ENCODE peak calls at places on chromosomes 13 and 19, in four cellular contexts. K, E, L and P are unnamed samples. For H3K79me2, the result is how much of the 10 kb centered on the place peaks cover.

GRCh38 chr13:113668491-113668971 is 1.5 kb downstream of the GRK1 start:
- DNase-seq in K (no peak), E (no peak), L (no peak), P (no peak)

GRCh38 chr13:32471187-32471922 is 43.4 kb upstream of the N4BP2L1 start:
- DNase-seq in K (no peak), E (no peak), L (peak), P (no peak)

GRCh38 chr13:94595006-94595942 is 678 bp downstream of the TGDS start:
- DNase-seq in K (peak), E (peak), L (no peak), P (peak)

GRCh38 chr13:59452189-59452588 is 711.5 kb downstream of the DIAPH3 start:
- DNase-seq in K (no peak), E (no peak), L (no peak), P (no peak)

GRCh38 chr19:44785993-44786392 is 8.3 kb downstream of the CBLC start:
- DNase-seq in K (no peak), E (no peak), L (no peak), P (no peak)

GRCh38 chr13:39561971-39562370 is 41.0 kb downstream of the LHFPL6 start:
- DNase-seq in K (no peak), E (peak), L (no peak), P (no peak)

GRCh38 chr19:45403781-45404556 is 900 bp downstream of the PPP1R13L start:
- DNase-seq in K (peak), E (peak), L (no peak), P (peak)

GRCh38 chr19:31988256-31988655 is 357.2 kb upstream of the ZNF507 start:
- DNase-seq in K (no peak), E (no peak), L (no peak), P (no peak)

GRCh38 chr13:51125495-51126226 is 14.6 kb upstream of the C13orf42 start:
- DNase-seq in K (peak), E (peak), L (peak), P (peak)

GRCh38 chr19:16509141-16510061 is 13.2 kb downstream of the C19orf44 start:
- DNase-seq in K (no peak), E (peak), L (peak), P (no peak)

GRCh38 chr19:3375221-3376088 is 9.1 kb downstream of the NFIC start:
- DNase-seq in K (no peak), E (no peak), L (peak), P (no peak)

GRCh38 chr13:111099292-111099691 is 15.8 kb upstream of the ARHGEF7 start:
- DNase-seq in K (no peak), E (peak), L (no peak), P (no peak)

GRCh38 chr13:98508280-98509074 is 68.4 kb downstream of the STK24 start:
- DNase-seq in K (no peak), E (peak), L (peak), P (no peak)

GRCh38 chr13:27023385-27023784 is 148.2 kb downstream of the USP12 start:
- DNase-seq in K (peak), E (no peak), L (no peak), P (peak)

GRCh38 chr19:23075031-23075733 is 41.6 kb upstream of the ZNF730 start:
- DNase-seq in K (peak), E (peak), L (peak), P (peak)

DNA sequence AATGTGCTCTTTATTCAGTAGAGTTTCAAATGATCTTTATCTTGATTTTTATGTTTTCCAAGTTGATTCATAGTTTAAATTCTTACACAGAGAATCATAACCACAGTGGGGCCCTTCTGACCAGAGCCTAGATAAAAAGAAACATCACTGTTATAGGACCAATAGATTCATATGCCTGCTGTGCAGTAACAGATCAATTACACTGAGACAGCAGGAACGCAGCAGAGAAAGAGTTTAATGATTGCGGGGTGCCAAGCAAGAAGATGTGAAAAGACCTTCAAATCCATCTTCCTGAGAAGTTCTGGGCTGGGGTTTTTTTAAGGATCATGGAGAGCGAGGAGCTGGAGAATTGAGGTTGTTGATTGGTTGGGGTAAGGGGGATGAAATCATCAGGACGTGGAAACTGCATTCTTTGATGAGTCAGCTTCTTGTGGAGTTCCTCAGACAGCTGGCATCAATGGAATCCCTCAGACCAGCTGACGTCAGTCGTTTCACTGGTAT is 346.6 kb downstream of the TBC1D4 start:
- DNase-seq in K (no peak), E (peak), L (peak), P (no peak)
- H2AFZ ChIP-seq in K (no peak), E (peak), L (peak), P (no peak)

DNA sequence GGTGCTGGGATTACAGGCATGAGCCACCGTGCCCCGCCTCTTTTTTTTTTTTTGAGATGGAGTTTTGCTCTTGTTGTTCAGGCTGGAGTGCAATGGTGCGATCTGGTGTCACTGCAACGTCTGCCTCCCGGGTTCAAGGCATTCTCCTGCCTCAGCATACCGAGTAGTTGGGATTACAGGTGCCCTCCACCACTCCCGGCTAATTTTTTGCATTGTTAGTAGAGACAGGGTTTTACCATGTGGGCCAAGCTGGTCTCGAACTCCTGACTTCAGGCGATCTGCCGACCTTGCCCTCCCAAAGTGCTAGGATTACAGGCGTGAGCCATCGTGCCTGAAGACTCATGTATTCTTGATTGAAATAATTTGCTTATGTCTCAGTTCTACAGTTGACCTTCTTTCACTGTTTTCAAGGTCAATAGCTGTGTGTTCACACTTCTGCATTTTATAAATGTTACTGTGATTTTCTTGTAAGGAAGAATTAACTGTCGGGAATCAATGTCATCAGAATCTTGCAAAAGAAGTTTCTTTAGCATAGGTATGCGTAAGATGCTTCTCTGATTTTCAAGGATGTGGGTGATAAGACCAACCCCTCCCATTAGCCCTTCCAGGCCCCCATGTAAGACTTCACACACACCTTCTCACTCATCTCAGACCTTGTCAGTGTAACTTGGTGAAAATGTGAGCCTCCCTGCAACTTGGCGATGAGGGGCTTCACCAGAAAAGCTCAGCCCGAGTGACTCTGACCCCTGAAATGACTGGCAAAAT is 12.7 kb upstream of the ZNF701 start:
- DNase-seq in K (no peak), E (no peak), L (no peak), P (no peak)
- H3K79me2 ChIP-seq in K (under half), E (under half), L (under half), P (under half)

GRCh38 chr19:749811-750210 is 1.1 kb upstream of the MISP start:
- DNase-seq in K (no peak), E (no peak), L (no peak), P (no peak)

GRCh38 chr19:752652-753517 is 2.0 kb downstream of the MISP start:
- DNase-seq in K (no peak), E (peak), L (peak), P (no peak)

GRCh38 chr19:754530-754929 is 3.6 kb downstream of the MISP start:
- DNase-seq in K (no peak), E (no peak), L (no peak), P (no peak)

GRCh38 chr19:750640-751423 is at the start of gene MISP:
- DNase-seq in K (no peak), E (peak), L (no peak), P (no peak)

DNA sequence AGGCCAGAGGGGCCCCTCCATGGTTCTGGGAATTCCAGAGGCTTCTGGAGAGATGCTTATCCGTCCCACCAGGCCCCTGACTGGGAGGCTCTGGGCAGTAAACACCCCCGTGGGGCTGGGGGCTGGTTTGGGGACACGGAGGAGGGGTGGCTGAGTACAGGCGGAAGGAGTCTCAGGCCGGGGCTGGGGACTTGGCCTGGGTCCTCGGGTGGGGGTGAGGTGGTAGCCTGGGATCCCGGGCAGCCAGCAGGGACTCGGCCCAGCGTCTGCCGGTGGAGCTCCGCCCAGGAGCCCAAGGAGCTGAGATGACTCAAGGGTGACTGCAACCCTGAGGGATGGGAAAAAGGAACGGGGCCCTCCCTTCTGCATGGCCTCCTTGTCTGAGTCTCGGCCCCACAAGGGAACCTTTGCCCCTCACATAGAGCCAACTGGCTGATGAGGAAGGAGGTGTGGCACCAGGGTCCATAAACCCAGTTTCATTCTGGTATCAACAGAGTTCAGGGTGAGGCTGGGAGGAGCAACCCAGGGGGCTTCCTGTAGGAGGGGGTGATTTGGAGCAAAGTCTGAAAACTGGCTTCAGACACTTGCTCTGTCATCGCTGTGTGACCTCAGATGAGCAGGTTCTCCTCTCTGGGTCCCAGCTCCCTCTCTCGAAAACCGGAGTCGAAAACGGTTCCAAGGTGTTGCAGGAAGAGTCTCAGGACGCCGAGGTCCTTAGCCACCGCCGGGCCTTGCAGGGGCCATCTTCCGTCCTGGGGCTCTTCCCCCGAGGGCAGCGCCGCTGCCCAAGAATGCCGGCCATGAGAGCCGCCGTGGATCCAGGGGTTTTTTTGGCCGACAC is 809 bp downstream of the MISP start:
- DNase-seq in K (peak), E (peak), L (peak), P (no peak)
- H2AFZ ChIP-seq in K (no peak), E (peak), L (peak), P (no peak)

DNA sequence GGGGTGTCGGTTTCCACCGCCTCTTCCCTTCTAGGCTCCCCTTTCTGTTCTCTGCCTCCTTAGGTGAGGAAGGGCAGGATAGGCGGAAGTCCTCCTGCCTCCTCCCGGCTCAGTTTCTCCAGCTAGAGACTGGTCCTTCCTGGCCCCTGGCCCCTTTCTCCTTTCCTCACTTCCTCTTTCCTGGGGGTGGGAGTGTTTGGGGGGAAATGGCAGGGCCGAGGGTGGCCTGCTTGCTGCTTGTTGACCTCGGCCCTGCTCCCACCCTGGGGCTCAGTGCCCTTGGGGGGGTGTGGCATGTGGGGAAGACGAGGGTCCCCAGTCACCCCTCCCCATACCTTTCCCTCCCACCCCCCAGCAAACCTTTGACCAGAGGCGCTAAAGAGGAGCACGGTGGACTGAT is 5.0 kb downstream of the U2AF2 start:
- DNase-seq in K (no peak), E (no peak), L (no peak), P (no peak)
- H3K79me2 ChIP-seq in K (half or more), E (half or more), L (half or more), P (half or more)

GRCh38 chr13:108031859-108032258 is 183.5 kb downstream of the LIG4 start:
- DNase-seq in K (no peak), E (no peak), L (no peak), P (no peak)

GRCh38 chr13:108034909-108035308 is 180.4 kb downstream of the LIG4 start:
- DNase-seq in K (no peak), E (no peak), L (no peak), P (no peak)

GRCh38 chr13:108036411-108036810 is 178.9 kb downstream of the LIG4 start:
- DNase-seq in K (no peak), E (no peak), L (no peak), P (no peak)

GRCh38 chr13:108033800-108034707 is 181.3 kb downstream of the LIG4 start:
- DNase-seq in K (no peak), E (peak), L (no peak), P (no peak)

GRCh38 chr13:108037348-108037747 is 178.0 kb downstream of the LIG4 start:
- DNase-seq in K (no peak), E (no peak), L (no peak), P (no peak)
- H2AFZ ChIP-seq in K (no peak), E (no peak), L (no peak), P (no peak)

DNA sequence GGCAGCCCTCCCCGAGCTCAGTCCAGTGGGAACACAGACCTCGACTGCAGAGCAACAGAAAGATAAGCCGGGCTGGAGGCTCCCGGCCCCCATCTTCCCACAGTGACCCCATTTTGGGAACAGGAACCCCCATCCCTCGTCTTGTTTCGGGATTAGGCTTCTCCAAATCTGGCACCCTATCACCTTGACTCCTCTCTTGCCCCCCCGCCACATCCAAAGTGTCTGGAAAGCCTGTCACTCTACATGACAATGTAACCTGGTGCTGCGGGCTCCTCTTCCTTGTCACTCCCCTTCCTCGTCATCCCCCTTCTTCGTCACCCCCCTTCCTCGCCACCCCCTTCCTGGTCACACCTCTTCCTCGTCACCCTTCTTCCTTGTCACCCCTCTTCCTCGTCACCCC is 10.1 kb downstream of the PAK4 start:
- DNase-seq in K (no peak), E (no peak), L (no peak), P (no peak)
- H3K79me2 ChIP-seq in K (under half), E (half or more), L (half or more), P (under half)

GRCh38 chr13:106314417-106314816 is 221.0 kb downstream of the EFNB2 start:
- DNase-seq in K (no peak), E (no peak), L (no peak), P (no peak)
- H2AFZ ChIP-seq in K (no peak), E (no peak), L (no peak), P (no peak)

GRCh38 chr19:18513868-18514267 is 8.0 kb downstream of the ELL start:
- DNase-seq in K (no peak), E (no peak), L (no peak), P (no peak)
- H3K79me2 ChIP-seq in K (under half), E (half or more), L (half or more), P (half or more)

GRCh38 chr19:1609680-1610474 is 4.6 kb upstream of the UQCR11 start:
- DNase-seq in K (no peak), E (no peak), L (no peak), P (no peak)

GRCh38 chr19:1602091-1602707 is 3.1 kb downstream of the UQCR11 start:
- DNase-seq in K (no peak), E (no peak), L (no peak), P (no peak)

GRCh38 chr19:1605236-1606137 is at the start of gene UQCR11:
- DNase-seq in K (peak), E (peak), L (peak), P (peak)

GRCh38 chr19:1608414-1609391 is 3.4 kb upstream of the UQCR11 start:
- DNase-seq in K (no peak), E (no peak), L (no peak), P (peak)

DNA sequence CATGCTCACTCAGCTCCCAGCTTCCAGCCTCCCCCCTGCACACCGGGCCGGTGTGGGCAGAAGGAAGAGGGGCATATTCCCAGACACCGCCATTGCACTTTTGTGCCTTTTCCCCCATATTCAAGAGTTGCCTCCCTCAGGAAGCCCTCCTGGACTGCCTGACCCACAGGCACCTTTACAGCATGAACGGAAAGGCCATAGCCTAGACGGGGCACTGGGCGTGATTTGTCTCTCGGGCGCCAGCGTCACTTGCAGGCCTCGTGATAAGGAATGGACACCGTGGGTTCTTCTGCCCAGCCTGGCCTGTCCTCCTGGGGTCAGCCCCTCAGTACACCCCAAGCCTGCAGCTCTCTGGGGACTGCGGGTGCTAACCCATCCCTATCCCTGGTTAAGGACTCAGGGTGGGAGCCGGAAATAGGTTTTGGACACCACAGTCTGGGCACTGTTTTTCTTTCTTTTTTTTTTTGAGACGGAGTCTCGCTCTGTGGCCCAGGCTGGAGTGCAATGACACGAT is 933 bp upstream of the UQCR11 start:
- DNase-seq in K (no peak), E (no peak), L (no peak), P (peak)
- H2AFZ ChIP-seq in K (no peak), E (peak), L (peak), P (no peak)

GRCh38 chr19:8476524-8476923 is 25.9 kb downstream of the PRAM1 start:
- DNase-seq in K (no peak), E (no peak), L (no peak), P (no peak)

GRCh38 chr19:8473652-8474476 is 28.6 kb downstream of the PRAM1 start:
- DNase-seq in K (no peak), E (no peak), L (no peak), P (peak)

GRCh38 chr19:8477889-8478288 is 24.6 kb downstream of the PRAM1 start:
- DNase-seq in K (no peak), E (no peak), L (no peak), P (no peak)

GRCh38 chr19:8478605-8479004 is 23.8 kb downstream of the PRAM1 start:
- DNase-seq in K (no peak), E (no peak), L (no peak), P (no peak)

DNA sequence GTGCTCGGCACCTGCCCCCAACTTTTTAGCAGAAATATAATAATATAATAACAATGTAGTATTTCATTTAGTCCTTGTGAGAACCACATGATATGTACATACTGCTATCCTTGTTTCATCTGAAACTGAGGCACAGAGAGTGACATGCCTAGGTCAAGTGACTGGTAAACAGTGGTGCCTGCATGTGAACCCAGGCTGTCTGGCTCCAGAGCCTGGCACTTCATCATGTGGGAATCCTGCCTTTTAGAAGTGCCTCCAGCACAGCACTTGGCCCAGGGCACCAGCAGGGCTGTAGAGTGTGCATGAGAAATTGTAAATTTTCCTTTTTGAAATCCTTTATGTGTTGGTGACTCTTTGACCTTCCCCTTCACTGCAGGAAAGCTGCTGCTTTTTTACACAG is 27.4 kb downstream of the PRAM1 start:
- DNase-seq in K (no peak), E (no peak), L (no peak), P (no peak)
- H3K79me2 ChIP-seq in K (under half), E (half or more), L (half or more), P (half or more)